ENCODE peak calls at places on chromosome 5, in nine cellular contexts. One of them, this sample, is unnamed.

GRCh38 chr5:154141686-154142300 is 48.7 kb upstream of the GALNT10 start:
- DNase-seq in GM12892: no peak
- DNase-seq in HCT116: no peak
- DNase-seq in HepG2: no peak
- DNase-seq in sigmoid colon: no peak
- DNase-seq in SK-N-SH: no peak
- DNase-seq in breast epithelium: no peak
- DNase-seq in suprapubic skin: no peak
- DNase-seq in endothelial cell of umbilical vein: no peak
- DNase-seq in this sample: no peak

GRCh38 chr5:179870403-179870903 is 11.8 kb upstream of the MRNIP start:
- DNase-seq in GM12892: no peak
- DNase-seq in HCT116: no peak
- DNase-seq in HepG2: peak
- DNase-seq in sigmoid colon: no peak
- DNase-seq in SK-N-SH: peak
- DNase-seq in breast epithelium: peak
- DNase-seq in suprapubic skin: no peak
- DNase-seq in endothelial cell of umbilical vein: peak
- DNase-seq in this sample: peak

GRCh38 chr5:138754699-138755057 is 1.5 kb downstream of the CTNNA1 start:
- DNase-seq in GM12892: no peak
- DNase-seq in HCT116: peak
- DNase-seq in HepG2: no peak
- DNase-seq in sigmoid colon: no peak
- DNase-seq in SK-N-SH: no peak
- DNase-seq in breast epithelium: no peak
- DNase-seq in suprapubic skin: no peak
- DNase-seq in endothelial cell of umbilical vein: no peak
- DNase-seq in this sample: no peak

GRCh38 chr5:135008981-135009735 is 24.9 kb downstream of the PITX1 start:
- DNase-seq in GM12892: no peak
- DNase-seq in HCT116: no peak
- DNase-seq in HepG2: no peak
- DNase-seq in sigmoid colon: peak
- DNase-seq in SK-N-SH: peak
- DNase-seq in breast epithelium: peak
- DNase-seq in suprapubic skin: no peak
- DNase-seq in endothelial cell of umbilical vein: no peak
- DNase-seq in this sample: no peak

GRCh38 chr5:79702606-79703380 is 13.2 kb downstream of the CMYA5 start:
- DNase-seq in GM12892: no peak
- DNase-seq in HCT116: no peak
- DNase-seq in HepG2: peak
- DNase-seq in sigmoid colon: no peak
- DNase-seq in SK-N-SH: peak
- DNase-seq in breast epithelium: no peak
- DNase-seq in suprapubic skin: no peak
- DNase-seq in endothelial cell of umbilical vein: peak
- DNase-seq in this sample: no peak

GRCh38 chr5:135399838-135400542 is 959 bp upstream of the MACROH2A1 start:
- DNase-seq in GM12892: no peak
- DNase-seq in HCT116: no peak
- DNase-seq in HepG2: no peak
- DNase-seq in sigmoid colon: no peak
- DNase-seq in SK-N-SH: peak
- DNase-seq in breast epithelium: no peak
- DNase-seq in suprapubic skin: no peak
- DNase-seq in endothelial cell of umbilical vein: no peak
- DNase-seq in this sample: no peak

GRCh38 chr5:28945859-28946258 is 1907.5 kb upstream of the CDH9 start:
- DNase-seq in GM12892: no peak
- DNase-seq in HCT116: no peak
- DNase-seq in HepG2: no peak
- DNase-seq in sigmoid colon: no peak
- DNase-seq in SK-N-SH: no peak
- DNase-seq in breast epithelium: no peak
- DNase-seq in suprapubic skin: no peak
- DNase-seq in endothelial cell of umbilical vein: no peak
- DNase-seq in this sample: no peak

GRCh38 chr5:1945606-1946005 is 62.9 kb upstream of the IRX4 start:
- DNase-seq in GM12892: no peak
- DNase-seq in HCT116: no peak
- DNase-seq in HepG2: no peak
- DNase-seq in sigmoid colon: peak
- DNase-seq in SK-N-SH: no peak
- DNase-seq in breast epithelium: no peak
- DNase-seq in suprapubic skin: no peak
- DNase-seq in endothelial cell of umbilical vein: no peak
- DNase-seq in this sample: no peak

GRCh38 chr5:21195145-21195544 is 1207.1 kb upstream of the CDH18 start:
- DNase-seq in GM12892: no peak
- DNase-seq in HCT116: no peak
- DNase-seq in HepG2: no peak
- DNase-seq in sigmoid colon: no peak
- DNase-seq in SK-N-SH: no peak
- DNase-seq in breast epithelium: no peak
- DNase-seq in suprapubic skin: no peak
- DNase-seq in endothelial cell of umbilical vein: no peak
- DNase-seq in this sample: no peak

GRCh38 chr5:138725885-138726457 is 27.3 kb upstream of the CTNNA1 start:
- DNase-seq in GM12892: no peak
- DNase-seq in HCT116: no peak
- DNase-seq in HepG2: peak
- DNase-seq in sigmoid colon: peak
- DNase-seq in SK-N-SH: no peak
- DNase-seq in breast epithelium: no peak
- DNase-seq in suprapubic skin: no peak
- DNase-seq in endothelial cell of umbilical vein: no peak
- DNase-seq in this sample: no peak

GRCh38 chr5:10315824-10316509 is 8.3 kb upstream of the CMBL start:
- DNase-seq in GM12892: no peak
- DNase-seq in HCT116: no peak
- DNase-seq in HepG2: no peak
- DNase-seq in sigmoid colon: peak
- DNase-seq in SK-N-SH: no peak
- DNase-seq in breast epithelium: no peak
- DNase-seq in suprapubic skin: no peak
- DNase-seq in endothelial cell of umbilical vein: no peak
- DNase-seq in this sample: no peak

GRCh38 chr5:10321882-10322281 is 14.2 kb upstream of the CMBL start:
- DNase-seq in GM12892: no peak
- DNase-seq in HCT116: no peak
- DNase-seq in HepG2: no peak
- DNase-seq in sigmoid colon: no peak
- DNase-seq in SK-N-SH: no peak
- DNase-seq in breast epithelium: no peak
- DNase-seq in suprapubic skin: no peak
- DNase-seq in endothelial cell of umbilical vein: no peak
- DNase-seq in this sample: no peak

GRCh38 chr5:10317825-10318682 is 10.4 kb upstream of the CMBL start:
- DNase-seq in GM12892: no peak
- DNase-seq in HCT116: no peak
- DNase-seq in HepG2: no peak
- DNase-seq in sigmoid colon: peak
- DNase-seq in SK-N-SH: no peak
- DNase-seq in breast epithelium: no peak
- DNase-seq in suprapubic skin: no peak
- DNase-seq in endothelial cell of umbilical vein: no peak
- DNase-seq in this sample: no peak

GRCh38 chr5:10320793-10321192 is 13.1 kb upstream of the CMBL start:
- DNase-seq in GM12892: no peak
- DNase-seq in HCT116: no peak
- DNase-seq in HepG2: no peak
- DNase-seq in sigmoid colon: peak
- DNase-seq in SK-N-SH: no peak
- DNase-seq in breast epithelium: peak
- DNase-seq in suprapubic skin: peak
- DNase-seq in endothelial cell of umbilical vein: no peak
- DNase-seq in this sample: no peak

GRCh38 chr5:10319202-10319851 is 11.6 kb upstream of the CMBL start:
- DNase-seq in GM12892: no peak
- DNase-seq in HCT116: no peak
- DNase-seq in HepG2: peak
- DNase-seq in sigmoid colon: peak
- DNase-seq in SK-N-SH: no peak
- DNase-seq in breast epithelium: no peak
- DNase-seq in suprapubic skin: no peak
- DNase-seq in endothelial cell of umbilical vein: no peak
- DNase-seq in this sample: no peak
- TF ChIP-seq POLR2AphosphoS5 in GM12892: no peak
- TF ChIP-seq POLR2AphosphoS5 in HCT116: no peak
- TF ChIP-seq POLR2AphosphoS5 in HepG2: no peak
- TF ChIP-seq POLR2AphosphoS5 in sigmoid colon: no peak
- TF ChIP-seq POLR2AphosphoS5 in SK-N-SH: no peak
- TF ChIP-seq POLR2AphosphoS5 in breast epithelium: no peak
- TF ChIP-seq POLR2AphosphoS5 in suprapubic skin: no peak
- TF ChIP-seq POLR2AphosphoS5 in endothelial cell of umbilical vein: no peak
- TF ChIP-seq POLR2AphosphoS5 in this sample: no peak

DNA sequence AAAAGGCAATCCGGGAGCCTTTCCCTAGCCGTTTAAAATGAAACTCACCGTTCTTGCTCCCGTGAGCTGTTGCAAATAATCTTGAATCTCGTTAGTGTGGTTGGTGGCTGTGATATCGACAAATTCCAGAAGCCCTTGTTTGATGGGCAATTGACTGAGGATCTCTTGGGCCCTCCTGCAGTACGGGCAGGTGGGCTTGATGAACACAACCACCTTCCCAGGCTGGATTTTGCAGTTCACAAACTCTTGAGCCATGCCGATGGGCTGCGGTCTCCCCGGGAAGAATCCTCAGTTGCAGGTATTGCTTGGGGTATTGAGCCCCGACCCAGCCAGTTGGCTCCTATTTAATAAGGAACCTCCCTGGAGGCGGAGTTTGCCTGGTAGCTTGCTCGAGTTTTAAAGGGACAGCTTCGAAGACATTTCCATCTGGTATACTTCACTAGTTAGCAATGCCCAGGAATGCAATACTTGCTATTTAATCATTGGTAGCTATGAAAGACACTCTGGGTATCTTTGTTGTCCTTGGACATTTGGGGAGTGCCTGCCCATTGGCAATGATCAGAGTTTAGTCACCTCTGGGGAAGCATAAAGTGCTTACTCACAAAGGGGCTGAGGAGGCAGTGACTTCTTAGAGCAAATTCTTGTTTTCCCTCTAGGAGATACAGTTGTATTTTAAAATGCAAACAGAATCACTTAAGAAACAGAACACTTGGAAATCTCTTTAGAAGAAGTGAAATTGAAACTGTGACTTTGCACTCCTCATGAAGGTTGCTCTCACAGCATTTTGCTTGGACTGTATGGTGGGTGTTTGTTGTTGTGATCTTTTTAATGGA is at the start of gene GLRX:
- DNase-seq in GM12892: no peak
- DNase-seq in HCT116: peak
- DNase-seq in HepG2: peak
- DNase-seq in sigmoid colon: peak
- DNase-seq in SK-N-SH: peak
- DNase-seq in breast epithelium: peak
- DNase-seq in suprapubic skin: peak
- DNase-seq in endothelial cell of umbilical vein: peak
- DNase-seq in this sample: peak
- TF ChIP-seq POLR2AphosphoS5 in GM12892: peak
- TF ChIP-seq POLR2AphosphoS5 in HCT116: peak
- TF ChIP-seq POLR2AphosphoS5 in HepG2: peak
- TF ChIP-seq POLR2AphosphoS5 in sigmoid colon: peak
- TF ChIP-seq POLR2AphosphoS5 in SK-N-SH: peak
- TF ChIP-seq POLR2AphosphoS5 in breast epithelium: peak
- TF ChIP-seq POLR2AphosphoS5 in suprapubic skin: no peak
- TF ChIP-seq POLR2AphosphoS5 in endothelial cell of umbilical vein: no peak
- TF ChIP-seq POLR2AphosphoS5 in this sample: no peak

GRCh38 chr5:14351845-14352712 is 208.9 kb downstream of the TRIO start:
- DNase-seq in GM12892: peak
- DNase-seq in HCT116: peak
- DNase-seq in HepG2: peak
- DNase-seq in sigmoid colon: peak
- DNase-seq in SK-N-SH: peak
- DNase-seq in breast epithelium: peak
- DNase-seq in suprapubic skin: no peak
- DNase-seq in endothelial cell of umbilical vein: peak
- DNase-seq in this sample: peak
- TF ChIP-seq POLR2AphosphoS5 in GM12892: no peak
- TF ChIP-seq POLR2AphosphoS5 in HCT116: no peak
- TF ChIP-seq POLR2AphosphoS5 in HepG2: no peak
- TF ChIP-seq POLR2AphosphoS5 in sigmoid colon: no peak
- TF ChIP-seq POLR2AphosphoS5 in SK-N-SH: no peak
- TF ChIP-seq POLR2AphosphoS5 in breast epithelium: no peak
- TF ChIP-seq POLR2AphosphoS5 in suprapubic skin: no peak
- TF ChIP-seq POLR2AphosphoS5 in endothelial cell of umbilical vein: no peak
- TF ChIP-seq POLR2AphosphoS5 in this sample: peak

GRCh38 chr5:148794275-148794674 is 32.1 kb upstream of the ADRB2 start:
- DNase-seq in GM12892: no peak
- DNase-seq in HCT116: no peak
- DNase-seq in HepG2: no peak
- DNase-seq in sigmoid colon: no peak
- DNase-seq in SK-N-SH: no peak
- DNase-seq in breast epithelium: no peak
- DNase-seq in suprapubic skin: no peak
- DNase-seq in endothelial cell of umbilical vein: no peak
- DNase-seq in this sample: no peak
- TF ChIP-seq POLR2AphosphoS5 in GM12892: no peak
- TF ChIP-seq POLR2AphosphoS5 in HCT116: no peak
- TF ChIP-seq POLR2AphosphoS5 in HepG2: no peak
- TF ChIP-seq POLR2AphosphoS5 in sigmoid colon: no peak
- TF ChIP-seq POLR2AphosphoS5 in SK-N-SH: no peak
- TF ChIP-seq POLR2AphosphoS5 in breast epithelium: no peak
- TF ChIP-seq POLR2AphosphoS5 in suprapubic skin: no peak
- TF ChIP-seq POLR2AphosphoS5 in endothelial cell of umbilical vein: no peak
- TF ChIP-seq POLR2AphosphoS5 in this sample: no peak

DNA sequence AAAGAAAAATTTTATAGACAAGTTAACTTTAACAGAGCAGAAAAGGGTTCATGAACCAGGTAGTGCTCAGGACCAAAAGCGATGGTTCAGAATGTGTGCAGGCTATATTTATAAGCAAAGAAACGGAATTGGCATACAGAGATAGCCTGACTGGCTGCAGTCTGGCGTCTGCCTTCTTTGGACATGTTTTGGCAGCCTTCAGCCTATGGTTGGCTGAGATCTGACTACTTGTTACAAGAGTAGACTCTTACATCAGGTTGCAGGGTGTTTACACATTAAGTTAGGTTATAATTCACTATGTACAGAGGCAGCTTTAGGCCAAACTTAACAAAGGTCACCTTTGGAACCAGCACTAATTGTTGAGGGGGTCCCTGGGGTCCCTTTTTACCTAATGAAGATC is 7.0 kb downstream of the NOP16 start:
- DNase-seq in GM12892: no peak
- DNase-seq in HCT116: no peak
- DNase-seq in HepG2: no peak
- DNase-seq in sigmoid colon: peak
- DNase-seq in SK-N-SH: no peak
- DNase-seq in breast epithelium: no peak
- DNase-seq in suprapubic skin: no peak
- DNase-seq in endothelial cell of umbilical vein: no peak
- DNase-seq in this sample: no peak
- TF ChIP-seq POLR2AphosphoS5 in GM12892: no peak
- TF ChIP-seq POLR2AphosphoS5 in HCT116: no peak
- TF ChIP-seq POLR2AphosphoS5 in HepG2: no peak
- TF ChIP-seq POLR2AphosphoS5 in sigmoid colon: peak
- TF ChIP-seq POLR2AphosphoS5 in SK-N-SH: no peak
- TF ChIP-seq POLR2AphosphoS5 in breast epithelium: no peak
- TF ChIP-seq POLR2AphosphoS5 in suprapubic skin: no peak
- TF ChIP-seq POLR2AphosphoS5 in endothelial cell of umbilical vein: no peak
- TF ChIP-seq POLR2AphosphoS5 in this sample: no peak